ENCODE peak calls at places on chromosomes 16 and 17, in seven cellular contexts. E, S, U, W, P, Y and M are unnamed samples.

GRCh38 chr17:37276475-37276874 is 99.3 kb upstream of the C17orf78 start:
- DNase-seq in S (peak), U (no peak), W (no peak), Y (no peak), P (no peak), E (no peak), M (no peak)

GRCh38 chr16:19245326-19245925 is 40.1 kb upstream of the CLEC19A start:
- DNase-seq in S (no peak), W (no peak), E (peak), Y (peak), U (no peak), P (no peak), M (no peak)

GRCh38 chr17:49851387-49852291 is 3.8 kb upstream of the TAC4 start:
- DNase-seq in W (peak), U (peak), Y (peak), S (peak), E (peak), P (peak), M (peak)

GRCh38 chr17:16945141-16945493 is 26.8 kb downstream of the TNFRSF13B start:
- DNase-seq in S (no peak), U (no peak), E (no peak), W (no peak), Y (no peak), P (peak), M (peak)

GRCh38 chr16:89357055-89357454 is 133.3 kb downstream of the ANKRD11 start:
- DNase-seq in Y (no peak), S (peak), E (no peak), P (no peak), W (no peak), U (no peak), M (no peak)

GRCh38 chr17:60554377-60554788 is 28.3 kb upstream of the APPBP2 start:
- DNase-seq in Y (peak), P (no peak), W (no peak), E (no peak), U (peak), S (no peak), M (no peak)

GRCh38 chr17:4006165-4006589 is 41.9 kb upstream of the ATP2A3 start:
- DNase-seq in U (peak), Y (no peak), P (peak), E (no peak), S (no peak), W (no peak), M (no peak)

GRCh38 chr17:74362811-74363498 is 1.3 kb upstream of the BTBD17 start:
- DNase-seq in S (no peak), W (no peak), U (no peak), E (no peak), Y (no peak), P (no peak), M (no peak)

GRCh38 chr16:80517846-80518245 is 22.9 kb upstream of the DYNLRB2 start:
- DNase-seq in W (no peak), Y (no peak), P (no peak), U (no peak), E (no peak), S (no peak), M (no peak)

GRCh38 chr16:66270333-66270927 is 96.1 kb upstream of the CDH5 start:
- DNase-seq in P (peak), U (peak), Y (peak), E (peak), S (peak), W (peak), M (peak)

GRCh38 chr16:72833969-72834368 is 214.0 kb downstream of the ZFHX3 start:
- DNase-seq in U (no peak), P (no peak), E (no peak), S (no peak), Y (no peak), W (no peak), M (no peak)

GRCh38 chr16:73214825-73215481 is 167.0 kb upstream of the ZFHX3 start:
- DNase-seq in U (no peak), Y (no peak), S (no peak), E (no peak), W (no peak), P (no peak), M (no peak)

GRCh38 chr16:70470927-70471341 is 16.5 kb downstream of the FCSK start:
- DNase-seq in E (no peak), P (no peak), Y (peak), S (peak), W (no peak), U (peak), M (no peak)

GRCh38 chr17:42507671-42508070 is 28.4 kb upstream of the NAGLU start:
- DNase-seq in E (no peak), P (no peak), W (no peak), Y (no peak), U (no peak), S (no peak), M (no peak)

GRCh38 chr16:66326995-66327513 is 39.4 kb upstream of the CDH5 start:
- DNase-seq in E (no peak), S (peak), U (no peak), W (no peak), P (no peak), Y (no peak), M (no peak)

GRCh38 chr17:64024781-64025731 is 4.6 kb upstream of the ICAM2 start:
- DNase-seq in S (no peak), Y (no peak), E (no peak), W (no peak), U (no peak), P (peak), M (no peak)

GRCh38 chr16:24906199-24906808 is 60.5 kb downstream of the SLC5A11 start:
- DNase-seq in S (peak), Y (no peak), W (no peak), U (no peak), E (no peak), P (no peak), M (peak)

GRCh38 chr16:31430380-31431052 is 2.4 kb upstream of the COX6A2 start:
- DNase-seq in U (no peak), W (no peak), P (peak), Y (no peak), E (no peak), S (no peak), M (no peak)

GRCh38 chr17:78706271-78706915 is 75.7 kb downstream of the CYTH1 start:
- DNase-seq in P (no peak), Y (peak), W (no peak), U (no peak), S (no peak), E (peak), M (no peak)

GRCh38 chr17:45294506-45294905 is 22.3 kb downstream of the MAP3K14 start:
- DNase-seq in W (no peak), E (peak), P (no peak), Y (peak), U (peak), S (no peak), M (no peak)

GRCh38 chr17:57357830-57358426 is 101.6 kb downstream of the MSI2 start:
- DNase-seq in Y (no peak), S (no peak), P (no peak), E (peak), W (no peak), U (no peak), M (no peak)

GRCh38 chr17:45648642-45649041 is 135.5 kb upstream of the CRHR1 start:
- DNase-seq in U (no peak), Y (no peak), S (peak), W (no peak), P (no peak), E (no peak), M (no peak)

GRCh38 chr16:21608647-21609328 is 9.4 kb downstream of the METTL9 start:
- DNase-seq in U (peak), P (no peak), E (no peak), S (no peak), W (no peak), Y (no peak), M (no peak)

GRCh38 chr17:75087558-75088453 is at the start of gene SLC16A5:
- DNase-seq in E (peak), W (peak), P (peak), S (peak), Y (peak), U (peak), M (peak)

GRCh38 chr16:27526169-27526568 is 23.5 kb downstream of the GTF3C1 start:
- DNase-seq in P (no peak), U (no peak), Y (peak), S (peak), E (no peak), W (no peak), M (peak)

GRCh38 chr16:89094252-89094901 is 725 bp downstream of the ACSF3 start:
- DNase-seq in E (no peak), S (peak), Y (no peak), W (no peak), P (no peak), U (no peak), M (no peak)

GRCh38 chr17:6654816-6655731 is 3.5 kb downstream of the C17orf100 start:
- DNase-seq in E (peak), Y (peak), S (no peak), U (no peak), P (no peak), W (no peak), M (peak)

GRCh38 chr17:60573139-60573975 is 26.6 kb upstream of the PPM1D start:
- DNase-seq in E (no peak), S (no peak), W (no peak), Y (no peak), P (peak), U (no peak), M (no peak)

GRCh38 chr17:51805220-51805619 is 353.3 kb downstream of the CA10 start:
- DNase-seq in U (no peak), E (no peak), Y (no peak), P (no peak), W (no peak), S (no peak), M (no peak)
- TF ChIP-seq POLR2AphosphoS5 in U (no peak), E (no peak), Y (no peak), P (no peak), W (no peak), S (no peak), M (no peak)

GRCh38 chr16:49833055-49833454 is 22.9 kb downstream of the ZNF423 start:
- DNase-seq in P (peak), E (no peak), W (no peak), S (no peak), U (peak), Y (no peak), M (no peak)
- TF ChIP-seq POLR2AphosphoS5 in P (no peak), E (peak), W (no peak), S (no peak), U (no peak), Y (no peak), M (no peak)

GRCh38 chr17:35726609-35727460 is 4.6 kb upstream of the RASL10B start:
- DNase-seq in U (no peak), P (no peak), E (no peak), S (no peak), W (no peak), Y (no peak), M (no peak)
- TF ChIP-seq POLR2AphosphoS5 in U (no peak), P (no peak), E (no peak), S (no peak), W (no peak), Y (no peak), M (no peak)

GRCh38 chr16:48193846-48194245 is 38.1 kb upstream of the ABCC12 start:
- DNase-seq in W (no peak), U (no peak), Y (no peak), E (no peak), P (no peak), S (no peak), M (no peak)

GRCh38 chr16:48182979-48183537 is 27.3 kb upstream of the ABCC12 start:
- DNase-seq in E (no peak), S (no peak), W (no peak), P (peak), U (no peak), Y (no peak), M (no peak)

GRCh38 chr16:48184681-48185080 is 28.9 kb upstream of the ABCC12 start:
- DNase-seq in W (no peak), Y (no peak), U (no peak), E (no peak), P (peak), S (no peak), M (no peak)

GRCh38 chr16:48188449-48189102 is 32.8 kb upstream of the ABCC12 start:
- DNase-seq in S (no peak), E (no peak), Y (no peak), P (no peak), U (peak), W (no peak), M (no peak)
- TF ChIP-seq POLR2AphosphoS5 in S (no peak), E (no peak), Y (no peak), P (no peak), U (peak), W (no peak), M (peak)

GRCh38 chr16:57661936-57662906 is 5.9 kb upstream of the ADGRG3 start:
- DNase-seq in E (no peak), P (no peak), U (no peak), Y (no peak), W (no peak), S (no peak), M (peak)
- TF ChIP-seq POLR2AphosphoS5 in E (no peak), P (no peak), U (no peak), Y (no peak), W (no peak), S (no peak), M (no peak)

GRCh38 chr16:81913222-81913621 is 98.0 kb downstream of the SDR42E1 start:
- DNase-seq in W (no peak), U (no peak), E (no peak), Y (no peak), S (no peak), P (no peak), M (no peak)
- TF ChIP-seq POLR2AphosphoS5 in W (no peak), U (no peak), E (no peak), Y (no peak), S (no peak), P (no peak), M (no peak)

GRCh38 chr17:68302066-68302564 is 10.8 kb downstream of the ARSG start:
- DNase-seq in S (no peak), P (no peak), Y (no peak), W (no peak), E (no peak), U (no peak), M (no peak)
- TF ChIP-seq POLR2AphosphoS5 in S (no peak), P (no peak), Y (no peak), W (no peak), E (no peak), U (no peak), M (no peak)